ENCODE peak calls at places on chromosome 16, in nine cellular contexts. One of them, this sample, is unnamed.
A peak's percentile ranks its signal among the peaks of the same experiment; 100 is the strongest.

GRCh38 chr16:2857451-2858244 is at the start of gene PRSS22:
- DNase-seq in heart right ventricle: no peak
- DNase-seq in tibial nerve: no peak
- DNase-seq in NCI-H510A treated with DMSO at 0.1 percent for 48 hours: peak; percentile 15
- DNase-seq in NCI-H460: no peak
- DNase-seq in OCI-LY7: no peak
- DNase-seq in activated CD8-positive, alpha-beta memory T cell treated with anti-CD3 and anti-CD28 coated beads for 1 hour: no peak
- DNase-seq in NCI-H2029: no peak
- DNase-seq in heart left ventricle: no peak
- DNase-seq in this sample: no peak

GRCh38 chr16:79092846-79093245 is 507.7 kb downstream of the MAF start:
- DNase-seq in NCI-H2029: no peak
- DNase-seq in NCI-H460: no peak
- DNase-seq in activated CD8-positive, alpha-beta memory T cell treated with anti-CD3 and anti-CD28 coated beads for 1 hour: no peak
- DNase-seq in OCI-LY7: no peak
- DNase-seq in tibial nerve: no peak
- DNase-seq in NCI-H510A treated with DMSO at 0.1 percent for 48 hours: no peak
- DNase-seq in heart left ventricle: no peak
- DNase-seq in heart right ventricle: no peak
- DNase-seq in this sample: no peak

GRCh38 chr16:1183235-1183907 is 30.5 kb downstream of the CACNA1H start:
- DNase-seq in NCI-H2029: peak; percentile 59
- DNase-seq in activated CD8-positive, alpha-beta memory T cell treated with anti-CD3 and anti-CD28 coated beads for 1 hour: no peak
- DNase-seq in heart right ventricle: peak; percentile 67
- DNase-seq in tibial nerve: no peak
- DNase-seq in OCI-LY7: no peak
- DNase-seq in NCI-H460: peak; percentile 19
- DNase-seq in NCI-H510A treated with DMSO at 0.1 percent for 48 hours: no peak
- DNase-seq in heart left ventricle: peak; percentile 81
- DNase-seq in this sample: no peak

GRCh38 chr16:88684569-88685155 is 1.6 kb downstream of the SNAI3 start:
- DNase-seq in NCI-H460: no peak
- DNase-seq in activated CD8-positive, alpha-beta memory T cell treated with anti-CD3 and anti-CD28 coated beads for 1 hour: no peak
- DNase-seq in heart left ventricle: no peak
- DNase-seq in heart right ventricle: no peak
- DNase-seq in NCI-H510A treated with DMSO at 0.1 percent for 48 hours: no peak
- DNase-seq in NCI-H2029: no peak
- DNase-seq in tibial nerve: no peak
- DNase-seq in OCI-LY7: no peak
- DNase-seq in this sample: no peak

GRCh38 chr16:30490210-30490609 is 17.7 kb downstream of the ITGAL start:
- DNase-seq in OCI-LY7: no peak
- DNase-seq in tibial nerve: no peak
- DNase-seq in NCI-H2029: no peak
- DNase-seq in NCI-H510A treated with DMSO at 0.1 percent for 48 hours: no peak
- DNase-seq in heart left ventricle: no peak
- DNase-seq in NCI-H460: no peak
- DNase-seq in heart right ventricle: no peak
- DNase-seq in activated CD8-positive, alpha-beta memory T cell treated with anti-CD3 and anti-CD28 coated beads for 1 hour: no peak
- DNase-seq in this sample: peak; percentile 19

GRCh38 chr16:30637952-30638351 is 12.8 kb upstream of the PRR14 start:
- DNase-seq in NCI-H460: peak; percentile 76
- DNase-seq in NCI-H510A treated with DMSO at 0.1 percent for 48 hours: peak; percentile 75
- DNase-seq in NCI-H2029: peak; percentile 9
- DNase-seq in activated CD8-positive, alpha-beta memory T cell treated with anti-CD3 and anti-CD28 coated beads for 1 hour: no peak
- DNase-seq in tibial nerve: no peak
- DNase-seq in OCI-LY7: peak; percentile 72
- DNase-seq in heart right ventricle: no peak
- DNase-seq in heart left ventricle: no peak
- DNase-seq in this sample: peak; percentile 76

GRCh38 chr16:80107900-80108299 is 432.9 kb upstream of the DYNLRB2 start:
- DNase-seq in activated CD8-positive, alpha-beta memory T cell treated with anti-CD3 and anti-CD28 coated beads for 1 hour: no peak
- DNase-seq in heart right ventricle: no peak
- DNase-seq in tibial nerve: no peak
- DNase-seq in OCI-LY7: no peak
- DNase-seq in NCI-H510A treated with DMSO at 0.1 percent for 48 hours: no peak
- DNase-seq in NCI-H460: no peak
- DNase-seq in heart left ventricle: no peak
- DNase-seq in NCI-H2029: no peak
- DNase-seq in this sample: no peak

GRCh38 chr16:87436225-87437172 is 44.4 kb downstream of the MAP1LC3B start:
- DNase-seq in heart right ventricle: no peak
- DNase-seq in NCI-H460: no peak
- DNase-seq in activated CD8-positive, alpha-beta memory T cell treated with anti-CD3 and anti-CD28 coated beads for 1 hour: no peak
- DNase-seq in NCI-H510A treated with DMSO at 0.1 percent for 48 hours: no peak
- DNase-seq in OCI-LY7: no peak
- DNase-seq in NCI-H2029: no peak
- DNase-seq in heart left ventricle: no peak
- DNase-seq in tibial nerve: no peak
- DNase-seq in this sample: no peak

GRCh38 chr16:11067266-11067665 is 122.9 kb downstream of the CLEC16A start:
- DNase-seq in heart right ventricle: no peak
- DNase-seq in NCI-H2029: no peak
- DNase-seq in activated CD8-positive, alpha-beta memory T cell treated with anti-CD3 and anti-CD28 coated beads for 1 hour: no peak
- DNase-seq in OCI-LY7: no peak
- DNase-seq in NCI-H460: no peak
- DNase-seq in tibial nerve: no peak
- DNase-seq in NCI-H510A treated with DMSO at 0.1 percent for 48 hours: no peak
- DNase-seq in heart left ventricle: no peak
- DNase-seq in this sample: no peak

GRCh38 chr16:89863741-89864391 is 9.5 kb upstream of the TCF25 start:
- DNase-seq in NCI-H510A treated with DMSO at 0.1 percent for 48 hours: no peak
- DNase-seq in OCI-LY7: peak; percentile 71
- DNase-seq in activated CD8-positive, alpha-beta memory T cell treated with anti-CD3 and anti-CD28 coated beads for 1 hour: no peak
- DNase-seq in NCI-H460: no peak
- DNase-seq in heart right ventricle: peak; percentile 35
- DNase-seq in tibial nerve: no peak
- DNase-seq in NCI-H2029: no peak
- DNase-seq in heart left ventricle: peak; percentile 59
- DNase-seq in this sample: no peak

GRCh38 chr16:648071-648785 is 937 bp upstream of the WDR90 start:
- DNase-seq in tibial nerve: no peak
- DNase-seq in NCI-H2029: peak; percentile 60
- DNase-seq in activated CD8-positive, alpha-beta memory T cell treated with anti-CD3 and anti-CD28 coated beads for 1 hour: no peak
- DNase-seq in NCI-H510A treated with DMSO at 0.1 percent for 48 hours: peak; percentile 55
- DNase-seq in heart left ventricle: no peak
- DNase-seq in NCI-H460: no peak
- DNase-seq in heart right ventricle: no peak
- DNase-seq in OCI-LY7: peak; percentile 75
- DNase-seq in this sample: peak; percentile 69

GRCh38 chr16:8957509-8958157 is 6.1 kb downstream of the USP7 start:
- DNase-seq in tibial nerve: no peak
- DNase-seq in NCI-H510A treated with DMSO at 0.1 percent for 48 hours: no peak
- DNase-seq in OCI-LY7: no peak
- DNase-seq in heart left ventricle: no peak
- DNase-seq in activated CD8-positive, alpha-beta memory T cell treated with anti-CD3 and anti-CD28 coated beads for 1 hour: no peak
- DNase-seq in NCI-H2029: no peak
- DNase-seq in NCI-H460: no peak
- DNase-seq in heart right ventricle: no peak
- DNase-seq in this sample: no peak

GRCh38 chr16:27387724-27388123 is 14.2 kb upstream of the IL21R start:
- DNase-seq in OCI-LY7: no peak
- DNase-seq in heart left ventricle: no peak
- DNase-seq in NCI-H2029: no peak
- DNase-seq in NCI-H510A treated with DMSO at 0.1 percent for 48 hours: no peak
- DNase-seq in NCI-H460: no peak
- DNase-seq in tibial nerve: no peak
- DNase-seq in activated CD8-positive, alpha-beta memory T cell treated with anti-CD3 and anti-CD28 coated beads for 1 hour: no peak
- DNase-seq in heart right ventricle: no peak
- DNase-seq in this sample: no peak

GRCh38 chr16:87265261-87265660 is 51.9 kb downstream of the C16orf95 start:
- DNase-seq in heart right ventricle: no peak
- DNase-seq in NCI-H460: no peak
- DNase-seq in tibial nerve: no peak
- DNase-seq in OCI-LY7: no peak
- DNase-seq in activated CD8-positive, alpha-beta memory T cell treated with anti-CD3 and anti-CD28 coated beads for 1 hour: no peak
- DNase-seq in NCI-H510A treated with DMSO at 0.1 percent for 48 hours: no peak
- DNase-seq in NCI-H2029: no peak
- DNase-seq in heart left ventricle: no peak
- DNase-seq in this sample: no peak

GRCh38 chr16:12245923-12246290 is 269.4 kb downstream of the SNX29 start:
- DNase-seq in activated CD8-positive, alpha-beta memory T cell treated with anti-CD3 and anti-CD28 coated beads for 1 hour: no peak
- DNase-seq in heart right ventricle: no peak
- DNase-seq in NCI-H460: no peak
- DNase-seq in OCI-LY7: no peak
- DNase-seq in heart left ventricle: no peak
- DNase-seq in tibial nerve: no peak
- DNase-seq in NCI-H510A treated with DMSO at 0.1 percent for 48 hours: peak; percentile 80
- DNase-seq in NCI-H2029: peak; percentile 79
- DNase-seq in this sample: no peak

GRCh38 chr16:12771341-12771798 is 32.3 kb downstream of the CPPED1 start:
- DNase-seq in NCI-H2029: no peak
- DNase-seq in NCI-H460: no peak
- DNase-seq in tibial nerve: no peak
- DNase-seq in heart left ventricle: no peak
- DNase-seq in activated CD8-positive, alpha-beta memory T cell treated with anti-CD3 and anti-CD28 coated beads for 1 hour: no peak
- DNase-seq in NCI-H510A treated with DMSO at 0.1 percent for 48 hours: no peak
- DNase-seq in heart right ventricle: no peak
- DNase-seq in OCI-LY7: no peak
- DNase-seq in this sample: peak; percentile 95

This sample was measured in SK-MEL-5.